ENCODE peak calls at places on chromosome 16, in six cellular contexts. Y is tibial artery, E is brain microvascular endothelial cell, X is Caco-2, F is heart right ventricle, B is tibial nerve. O is an unnamed sample.

GRCh38 chr16:1183235-1183907 is 30.5 kb downstream of the CACNA1H start:
- DNase-seq in E (peak), X (no peak), F (peak), Y (peak), B (no peak), O (no peak)

GRCh38 chr16:35193956-35194355 is 1734.5 kb downstream of the TP53TG3F start:
- DNase-seq in B (no peak), F (no peak), Y (no peak), X (no peak), E (no peak), O (no peak)

GRCh38 chr16:24836836-24837235 is 8.9 kb upstream of the SLC5A11 start:
- DNase-seq in F (no peak), E (no peak), Y (no peak), B (no peak), X (no peak), O (no peak)

GRCh38 chr16:53054670-53055485 is at the start of gene CHD9:
- DNase-seq in B (peak), E (peak), F (peak), Y (peak), X (peak), O (peak)

GRCh38 chr16:51989637-51990230 is 557.2 kb downstream of the TOX3 start:
- DNase-seq in Y (no peak), E (no peak), B (no peak), X (no peak), F (no peak), O (no peak)

GRCh38 chr16:73912311-73912710 is 384.3 kb upstream of the PSMD7 start:
- DNase-seq in E (no peak), Y (no peak), F (no peak), B (no peak), X (no peak), O (no peak)

GRCh38 chr16:81401035-81401950 is 43.3 kb upstream of the CMIP start:
- DNase-seq in F (no peak), X (no peak), E (peak), Y (no peak), B (no peak), O (no peak)

GRCh38 chr16:75097941-75098897 is 18.4 kb downstream of the LDHD start:
- DNase-seq in Y (no peak), E (no peak), F (no peak), B (no peak), X (no peak), O (no peak)

GRCh38 chr16:48487287-48487686 is 102.1 kb upstream of the SIAH1 start:
- DNase-seq in E (no peak), Y (no peak), F (no peak), B (no peak), X (no peak), O (no peak)

GRCh38 chr16:80990978-80991377 is 15.7 kb downstream of the CMC2 start:
- DNase-seq in F (no peak), X (no peak), E (no peak), B (no peak), Y (no peak), O (no peak)

GRCh38 chr16:77780378-77780837 is 8.0 kb upstream of the VAT1L start:
- DNase-seq in E (peak), X (no peak), Y (no peak), F (no peak), B (no peak), O (no peak)

GRCh38 chr16:8852534-8852933 is 16.3 kb downstream of the CARHSP1 start:
- DNase-seq in Y (no peak), B (no peak), E (no peak), X (no peak), F (no peak), O (no peak)

GRCh38 chr16:89017543-89017942 is 40.5 kb upstream of the CBFA2T3 start:
- DNase-seq in Y (no peak), F (no peak), E (no peak), X (no peak), B (no peak), O (no peak)
- H3K4me3 ChIP-seq in Y (no peak), F (no peak), E (no peak), X (no peak), B (no peak), O (no peak)

DNA sequence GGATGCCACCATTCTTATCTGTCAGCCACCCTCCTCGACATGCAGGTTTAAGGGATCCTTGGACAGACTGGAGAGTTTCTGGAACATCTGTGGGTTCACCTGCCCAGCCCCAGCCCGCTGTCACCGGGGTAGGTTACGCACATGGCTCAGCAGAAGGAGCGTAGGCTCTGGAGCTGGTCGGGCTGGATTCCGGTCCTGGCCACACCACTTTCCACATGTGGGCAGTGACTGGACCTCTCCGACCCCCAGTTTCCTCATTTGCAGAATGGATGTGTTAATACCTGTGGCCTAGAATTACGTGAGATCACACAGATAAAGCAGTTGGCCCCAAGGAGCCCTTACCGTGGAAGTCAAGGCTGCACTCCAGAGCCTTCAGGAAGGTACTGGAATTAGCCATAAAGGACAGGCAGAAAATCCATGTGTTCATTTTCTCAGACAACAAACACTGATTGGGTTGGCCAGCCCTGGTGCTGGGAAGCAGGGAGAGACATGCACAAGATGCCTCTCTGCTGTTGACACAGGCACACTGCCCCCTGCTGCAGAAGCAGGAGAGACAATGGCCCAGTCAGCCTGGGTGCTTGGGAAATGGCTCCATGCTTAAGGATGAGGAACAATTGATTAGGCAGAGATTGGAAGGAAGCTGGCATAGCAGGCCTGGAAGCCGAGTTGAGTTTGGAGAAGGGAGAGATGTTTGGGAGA is 58.8 kb downstream of the SF3B3 start:
- DNase-seq in X (no peak), Y (no peak), F (no peak), B (no peak), E (no peak), O (no peak)
- TF ChIP-seq CTCF in X (no peak), Y (no peak), F (no peak), B (no peak), E (peak), O (peak)

GRCh38 chr16:69108069-69108904 is 2.8 kb downstream of the HAS3 start:
- DNase-seq in F (no peak), E (no peak), X (no peak), B (no peak), Y (no peak), O (no peak)

GRCh38 chr16:69108905-69109252 is 3.4 kb downstream of the HAS3 start:
- DNase-seq in X (no peak), E (no peak), Y (no peak), F (no peak), B (no peak), O (no peak)

GRCh38 chr16:69105501-69106361 is at the start of gene HAS3:
- DNase-seq in F (peak), E (peak), Y (no peak), X (peak), B (no peak), O (peak)

GRCh38 chr16:69106491-69107291 is 1.2 kb downstream of the HAS3 start:
- DNase-seq in Y (no peak), F (no peak), X (no peak), B (no peak), E (no peak), O (no peak)

GRCh38 chr16:69107311-69107962 is 2.0 kb downstream of the HAS3 start:
- DNase-seq in X (no peak), F (peak), E (no peak), B (no peak), Y (no peak), O (no peak)
- H3K4me3 ChIP-seq in X (no peak), F (peak), E (peak), B (peak), Y (peak), O (peak)

GRCh38 chr16:23155445-23156049 is 6.3 kb upstream of the USP31 start:
- DNase-seq in X (no peak), F (no peak), Y (no peak), B (no peak), E (no peak), O (no peak)
- TF ChIP-seq CTCF in X (no peak), F (no peak), Y (no peak), B (no peak), E (peak), O (peak)

DNA sequence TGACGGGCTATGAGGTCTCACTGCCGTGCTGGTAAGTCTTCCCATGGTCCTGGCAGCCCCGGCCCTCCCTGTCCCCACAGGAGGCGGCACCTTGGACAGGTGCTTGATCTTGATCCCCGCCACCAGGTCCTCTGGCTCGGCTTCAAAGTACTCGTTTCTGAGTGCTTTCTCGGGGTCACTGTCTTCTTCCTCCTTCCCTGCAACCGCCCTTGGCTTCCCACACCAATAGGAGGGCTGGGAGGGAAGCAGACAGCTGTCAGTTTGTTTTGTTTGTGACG is 31.9 kb upstream of the RNPS1 start:
- DNase-seq in B (no peak), F (no peak), E (no peak), Y (no peak), X (no peak), O (no peak)
- H3K4me3 ChIP-seq in B (no peak), F (no peak), E (no peak), Y (no peak), X (no peak), O (no peak)

GRCh38 chr16:11183951-11184350 is 72.1 kb downstream of the SOCS1 start:
- DNase-seq in F (no peak), E (no peak), B (no peak), Y (no peak), X (no peak), O (no peak)

GRCh38 chr16:11181242-11181888 is 74.6 kb downstream of the SOCS1 start:
- DNase-seq in B (no peak), Y (no peak), E (no peak), F (no peak), X (no peak), O (no peak)

GRCh38 chr16:11182381-11182780 is 73.6 kb downstream of the SOCS1 start:
- DNase-seq in E (no peak), Y (no peak), B (no peak), X (no peak), F (no peak), O (no peak)

GRCh38 chr16:11181889-11182279 is 74.1 kb downstream of the SOCS1 start:
- DNase-seq in B (peak), Y (no peak), X (no peak), F (no peak), E (no peak), O (no peak)

GRCh38 chr16:11183035-11183812 is 72.8 kb downstream of the SOCS1 start:
- DNase-seq in Y (no peak), B (no peak), F (no peak), E (no peak), X (no peak), O (no peak)
- TF ChIP-seq CTCF in Y (no peak), B (no peak), F (no peak), E (no peak), X (no peak), O (no peak)

GRCh38 chr16:54060599-54061355 is 225.8 kb downstream of the IRX3 start:
- DNase-seq in F (no peak), B (no peak), X (no peak), E (no peak), Y (no peak), O (no peak)
- H3K4me3 ChIP-seq in F (no peak), B (no peak), X (no peak), E (no peak), Y (no peak), O (no peak)

DNA sequence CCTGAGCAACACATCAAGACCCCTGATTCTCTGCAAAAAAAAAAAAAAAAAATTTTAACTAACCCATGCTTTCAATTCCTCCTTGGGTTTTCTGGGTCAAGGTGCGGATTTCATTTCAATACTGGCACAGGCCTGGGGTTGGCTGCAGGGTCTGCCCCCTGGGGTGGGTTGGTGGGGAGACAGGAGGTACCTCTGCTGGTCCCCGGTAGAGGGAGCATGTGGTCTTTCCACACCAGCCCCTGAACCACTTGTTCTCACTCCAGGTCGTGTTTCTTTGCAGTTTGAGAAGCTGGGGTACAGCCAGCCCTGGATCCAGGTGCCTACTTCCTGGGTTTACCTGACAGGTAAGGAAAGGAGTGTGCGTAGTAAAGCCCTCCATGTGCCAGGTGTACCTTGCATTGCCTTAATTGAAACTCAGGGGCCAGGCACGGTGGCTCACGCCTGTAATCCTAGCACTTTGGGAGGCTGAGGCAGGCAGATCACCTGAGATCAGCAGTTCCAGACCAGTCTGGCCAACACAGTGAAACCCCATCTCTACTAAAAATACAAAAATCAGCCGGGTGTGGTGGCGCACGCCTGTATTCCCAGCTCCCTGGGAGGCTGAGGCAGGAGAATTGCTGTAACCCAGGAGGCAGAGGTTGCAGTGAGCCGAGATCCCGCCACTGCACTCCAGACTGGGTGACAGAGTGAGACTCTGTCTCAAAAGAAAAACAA is 21.8 kb downstream of the SDR42E2 start:
- DNase-seq in E (no peak), B (no peak), F (no peak), X (no peak), Y (no peak), O (no peak)
- TF ChIP-seq CTCF in E (peak), B (no peak), F (no peak), X (no peak), Y (no peak), O (peak)

GRCh38 chr16:29744541-29745101 is 1.2 kb downstream of the C16orf54 start:
- DNase-seq in B (no peak), E (no peak), Y (no peak), X (no peak), F (no peak), O (no peak)

GRCh38 chr16:29743475-29743826 is 2.3 kb downstream of the C16orf54 start:
- DNase-seq in F (no peak), B (no peak), E (no peak), Y (no peak), X (no peak), O (no peak)

GRCh38 chr16:29745126-29745852 is 501 bp downstream of the C16orf54 start:
- DNase-seq in X (no peak), Y (no peak), B (no peak), F (no peak), E (no peak), O (no peak)

GRCh38 chr16:29742683-29743275 is 3.0 kb downstream of the C16orf54 start:
- DNase-seq in B (no peak), X (no peak), F (no peak), Y (no peak), E (no peak), O (no peak)

GRCh38 chr16:29743827-29744531 is 1.8 kb downstream of the C16orf54 start:
- DNase-seq in B (no peak), X (no peak), E (no peak), F (no peak), Y (no peak), O (no peak)
- H3K4me3 ChIP-seq in B (no peak), X (no peak), E (no peak), F (no peak), Y (no peak), O (no peak)

DNA sequence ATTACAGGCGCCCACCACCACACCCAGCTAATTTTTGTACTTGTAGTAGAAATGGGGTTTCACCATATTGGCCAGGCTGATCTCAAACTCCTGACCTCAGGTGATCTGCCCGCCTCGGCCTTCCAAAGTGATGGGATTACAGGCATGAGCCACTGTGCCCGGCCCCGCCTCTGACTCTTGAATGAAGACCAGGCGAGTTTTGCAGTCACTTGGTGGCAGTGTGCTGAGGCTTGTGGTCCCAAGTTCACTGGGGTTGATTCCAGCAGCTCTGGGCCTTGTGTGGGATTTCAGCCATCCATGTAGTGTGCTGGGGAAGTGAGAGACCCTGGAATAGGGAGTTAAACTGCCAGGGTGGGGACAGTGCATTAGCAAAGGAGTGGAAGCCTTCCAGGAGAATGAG is 14.3 kb downstream of the PSKH1 start:
- DNase-seq in X (no peak), B (no peak), F (no peak), E (no peak), Y (no peak), O (no peak)
- TF ChIP-seq CTCF in X (no peak), B (no peak), F (no peak), E (no peak), Y (no peak), O (no peak)